ENCODE peak calls at places on chromosomes 12 and 14, in four cellular contexts. One of them, this sample, is unnamed.

GRCh38 chr12:130775953-130776856 is 60.1 kb upstream of the RIMBP2 start:
- DNase-seq in CD8-positive, alpha-beta memory T cell: no peak
- DNase-seq in HT1080: peak
- DNase-seq in prostate gland: no peak
- DNase-seq in this sample: no peak

GRCh38 chr12:6604254-6605029 is 2.7 kb downstream of the CHD4 start:
- DNase-seq in CD8-positive, alpha-beta memory T cell: no peak
- DNase-seq in HT1080: no peak
- DNase-seq in prostate gland: no peak
- DNase-seq in this sample: no peak

GRCh38 chr12:86196465-86196864 is 59.7 kb downstream of the MGAT4C start:
- DNase-seq in CD8-positive, alpha-beta memory T cell: no peak
- DNase-seq in HT1080: no peak
- DNase-seq in prostate gland: no peak
- DNase-seq in this sample: no peak

GRCh38 chr12:26286186-26286585 is 90.8 kb downstream of the SSPN start:
- DNase-seq in CD8-positive, alpha-beta memory T cell: no peak
- DNase-seq in HT1080: peak
- DNase-seq in prostate gland: no peak
- DNase-seq in this sample: no peak

GRCh38 chr14:99803803-99804202 is 10.6 kb downstream of the EML1 start:
- DNase-seq in CD8-positive, alpha-beta memory T cell: no peak
- DNase-seq in HT1080: no peak
- DNase-seq in prostate gland: no peak
- DNase-seq in this sample: no peak

GRCh38 chr12:107309020-107309419 is 215.7 kb upstream of the CRY1 start:
- DNase-seq in CD8-positive, alpha-beta memory T cell: peak
- DNase-seq in HT1080: no peak
- DNase-seq in prostate gland: no peak
- DNase-seq in this sample: no peak

GRCh38 chr12:119512772-119513497 is 80.6 kb upstream of the TMEM233 start:
- DNase-seq in CD8-positive, alpha-beta memory T cell: no peak
- DNase-seq in HT1080: no peak
- DNase-seq in prostate gland: no peak
- DNase-seq in this sample: no peak

GRCh38 chr12:49675137-49675536 is 32.1 kb downstream of the FMNL3 start:
- DNase-seq in CD8-positive, alpha-beta memory T cell: no peak
- DNase-seq in HT1080: no peak
- DNase-seq in prostate gland: no peak
- DNase-seq in this sample: no peak

GRCh38 chr12:5511644-5512584 is 80.0 kb downstream of the NTF3 start:
- DNase-seq in CD8-positive, alpha-beta memory T cell: no peak
- DNase-seq in HT1080: no peak
- DNase-seq in prostate gland: peak
- DNase-seq in this sample: peak

GRCh38 chr12:6817056-6817455 is 4.6 kb upstream of the GPR162 start:
- DNase-seq in CD8-positive, alpha-beta memory T cell: no peak
- DNase-seq in HT1080: no peak
- DNase-seq in prostate gland: no peak
- DNase-seq in this sample: no peak

GRCh38 chr12:38601970-38602369 is 285.4 kb downstream of the ALG10B start:
- DNase-seq in CD8-positive, alpha-beta memory T cell: no peak
- DNase-seq in HT1080: no peak
- DNase-seq in prostate gland: no peak
- DNase-seq in this sample: no peak

GRCh38 chr12:115341442-115341841 is 657.5 kb upstream of the TBX3 start:
- DNase-seq in CD8-positive, alpha-beta memory T cell: no peak
- DNase-seq in HT1080: peak
- DNase-seq in prostate gland: no peak
- DNase-seq in this sample: no peak

GRCh38 chr12:14417717-14418116 is 52.2 kb downstream of the ATF7IP start:
- DNase-seq in CD8-positive, alpha-beta memory T cell: peak
- DNase-seq in HT1080: no peak
- DNase-seq in prostate gland: no peak
- DNase-seq in this sample: no peak

GRCh38 chr12:114779203-114779602 is 95.2 kb upstream of the TBX3 start:
- DNase-seq in CD8-positive, alpha-beta memory T cell: no peak
- DNase-seq in HT1080: no peak
- DNase-seq in prostate gland: no peak
- DNase-seq in this sample: no peak

GRCh38 chr12:6790496-6791150 is 1.3 kb downstream of the CD4 start:
- DNase-seq in CD8-positive, alpha-beta memory T cell: no peak
- DNase-seq in HT1080: no peak
- DNase-seq in prostate gland: no peak
- DNase-seq in this sample: no peak

GRCh38 chr12:108689314-108690190 is 41.8 kb downstream of the CORO1C start:
- DNase-seq in CD8-positive, alpha-beta memory T cell: no peak
- DNase-seq in HT1080: peak
- DNase-seq in prostate gland: peak
- DNase-seq in this sample: no peak

GRCh38 chr14:70808023-70808401 is 1.3 kb downstream of the MAP3K9 start:
- DNase-seq in CD8-positive, alpha-beta memory T cell: peak
- DNase-seq in HT1080: no peak
- DNase-seq in prostate gland: peak
- DNase-seq in this sample: peak

GRCh38 chr14:77529963-77530362 is 31.3 kb upstream of the ISM2 start:
- DNase-seq in CD8-positive, alpha-beta memory T cell: no peak
- DNase-seq in HT1080: no peak
- DNase-seq in prostate gland: no peak
- DNase-seq in this sample: no peak

GRCh38 chr12:67241482-67241881 is 27.7 kb upstream of the CAND1 start:
- DNase-seq in CD8-positive, alpha-beta memory T cell: no peak
- DNase-seq in HT1080: no peak
- DNase-seq in prostate gland: no peak
- DNase-seq in this sample: no peak

GRCh38 chr14:56885795-56886194 is 75.5 kb upstream of the OTX2 start:
- DNase-seq in CD8-positive, alpha-beta memory T cell: no peak
- DNase-seq in HT1080: no peak
- DNase-seq in prostate gland: no peak
- DNase-seq in this sample: no peak

GRCh38 chr12:3218150-3218845 is 141.1 kb downstream of the TSPAN9 start:
- DNase-seq in CD8-positive, alpha-beta memory T cell: no peak
- DNase-seq in HT1080: peak
- DNase-seq in prostate gland: peak
- DNase-seq in this sample: peak

GRCh38 chr14:105313381-105314286 is 914 bp upstream of the PACS2 start:
- DNase-seq in CD8-positive, alpha-beta memory T cell: no peak
- DNase-seq in HT1080: no peak
- DNase-seq in prostate gland: peak
- DNase-seq in this sample: no peak

GRCh38 chr12:130424858-130425697 is 87.4 kb downstream of the PIWIL1 start:
- DNase-seq in CD8-positive, alpha-beta memory T cell: no peak
- DNase-seq in HT1080: no peak
- DNase-seq in prostate gland: no peak
- DNase-seq in this sample: no peak

GRCh38 chr12:121789800-121790748 is 3.4 kb downstream of the RHOF start:
- DNase-seq in CD8-positive, alpha-beta memory T cell: peak
- DNase-seq in HT1080: peak
- DNase-seq in prostate gland: no peak
- DNase-seq in this sample: peak

GRCh38 chr12:47124451-47124850 is 44.7 kb upstream of the AMIGO2 start:
- DNase-seq in CD8-positive, alpha-beta memory T cell: no peak
- DNase-seq in HT1080: no peak
- DNase-seq in prostate gland: no peak
- DNase-seq in this sample: no peak

GRCh38 chr12:120314220-120314619 is 12.1 kb downstream of the SIRT4 start:
- DNase-seq in CD8-positive, alpha-beta memory T cell: no peak
- DNase-seq in HT1080: peak
- DNase-seq in prostate gland: no peak
- DNase-seq in this sample: no peak

GRCh38 chr14:100534528-100535286 is 52.5 kb downstream of the BEGAIN start:
- DNase-seq in CD8-positive, alpha-beta memory T cell: no peak
- DNase-seq in HT1080: no peak
- DNase-seq in prostate gland: no peak
- DNase-seq in this sample: peak

GRCh38 chr14:50697659-50698290 is 29.7 kb upstream of the SAV1 start:
- DNase-seq in CD8-positive, alpha-beta memory T cell: no peak
- DNase-seq in HT1080: no peak
- DNase-seq in prostate gland: no peak
- DNase-seq in this sample: no peak

GRCh38 chr14:96584199-96584906 is 82.2 kb downstream of the PAPOLA start:
- DNase-seq in CD8-positive, alpha-beta memory T cell: no peak
- DNase-seq in HT1080: peak
- DNase-seq in prostate gland: no peak
- DNase-seq in this sample: peak

GRCh38 chr14:84657866-84658385 is 872.0 kb upstream of the FLRT2 start:
- DNase-seq in CD8-positive, alpha-beta memory T cell: no peak
- DNase-seq in HT1080: no peak
- DNase-seq in prostate gland: no peak
- DNase-seq in this sample: no peak